ENCODE peak calls at places on chromosome 10, in four cellular contexts. D, I, A and P are unnamed samples.

GRCh38 chr10:104109908-104110662 is 11.9 kb upstream of the SFR1 start:
- DNase-seq in I (no peak), A (peak; percentile 71), D (no peak), P (no peak)

GRCh38 chr10:34742456-34742855 is 72.6 kb downstream of the PARD3 start:
- DNase-seq in A (no peak), D (no peak), I (no peak), P (no peak)

GRCh38 chr10:93580824-93581223 is 14.4 kb downstream of the FFAR4 start:
- DNase-seq in I (no peak), A (peak; percentile 16), D (no peak), P (no peak)

GRCh38 chr10:31554556-31554955 is 235.5 kb downstream of the ZEB1 start:
- DNase-seq in D (no peak), A (peak; percentile 81), I (no peak), P (no peak)

GRCh38 chr10:3685385-3685784 is 99.6 kb downstream of the KLF6 start:
- DNase-seq in D (no peak), I (no peak), A (no peak), P (no peak)

GRCh38 chr10:101961591-101962498 is 94.1 kb downstream of the ARMH3 start:
- DNase-seq in A (no peak), D (no peak), I (no peak), P (no peak)

GRCh38 chr10:51700228-51700835 is 937 bp upstream of the CSTF2T start:
- DNase-seq in A (peak; percentile 14), D (peak; percentile 6), I (peak; percentile 63), P (no peak)

GRCh38 chr10:74855439-74855838 is 29.0 kb downstream of the KAT6B start:
- DNase-seq in I (no peak), A (no peak), D (no peak), P (no peak)

GRCh38 chr10:178208-178607 is 43.0 kb downstream of the ZMYND11 start:
- DNase-seq in A (peak; percentile 61), D (no peak), I (no peak), P (peak; percentile 24)

GRCh38 chr10:117574546-117575146 is 32.1 kb downstream of the EMX2 start:
- DNase-seq in A (no peak), D (no peak), I (no peak), P (no peak)

GRCh38 chr10:78703581-78703980 is 365.2 kb upstream of the ZMIZ1 start:
- DNase-seq in A (no peak), D (no peak), I (no peak), P (no peak)

GRCh38 chr10:33675235-33675634 is 340.8 kb upstream of the NRP1 start:
- DNase-seq in I (no peak), A (peak; percentile 14), D (no peak), P (no peak)

GRCh38 chr10:85666987-85667386 is 699.6 kb downstream of the GRID1 start:
- DNase-seq in D (no peak), I (no peak), A (no peak), P (no peak)

GRCh38 chr10:130141460-130141859 is 5.3 kb downstream of the GLRX3 start:
- DNase-seq in D (no peak), A (no peak), I (no peak), P (no peak)

GRCh38 chr10:88032566-88032965 is 169.1 kb downstream of the PTEN start:
- DNase-seq in A (peak; percentile 65), I (no peak), D (no peak), P (no peak)

GRCh38 chr10:21261705-21262285 is 263.7 kb downstream of the SKIDA1 start:
- DNase-seq in I (no peak), D (no peak), A (peak; percentile 24), P (no peak)

GRCh38 chr10:126104767-126105166 is 208.4 kb downstream of the FANK1 start:
- DNase-seq in D (no peak), A (no peak), I (no peak), P (no peak)

GRCh38 chr10:86261470-86261869 is 105.1 kb downstream of the GRID1 start:
- DNase-seq in D (no peak), A (no peak), I (no peak), P (no peak)

GRCh38 chr10:120940299-120940900 is 89.2 kb downstream of the WDR11 start:
- DNase-seq in D (no peak), A (no peak), I (no peak), P (no peak)

GRCh38 chr10:1411451-1411850 is 325.9 kb downstream of the ADARB2 start:
- DNase-seq in I (no peak), A (no peak), D (no peak), P (no peak)

GRCh38 chr10:129969528-129970264 is 5.6 kb upstream of the EBF3 start:
- DNase-seq in I (no peak), D (peak; percentile 38), A (no peak), P (no peak)

GRCh38 chr10:132162590-132163277 is 24.0 kb upstream of the DPYSL4 start:
- DNase-seq in I (peak; percentile 22), A (no peak), D (no peak), P (no peak)

GRCh38 chr10:48255722-48256121 is 18.8 kb downstream of the FRMPD2 start:
- DNase-seq in D (no peak), A (no peak), I (no peak), P (no peak)

GRCh38 chr10:10609379-10609955 is 408.2 kb upstream of the CELF2 start:
- DNase-seq in I (no peak), D (no peak), A (no peak), P (no peak)

GRCh38 chr10:34651796-34652195 is 163.3 kb downstream of the PARD3 start:
- DNase-seq in D (no peak), A (no peak), I (no peak), P (no peak)

GRCh38 chr10:17980796-17981195 is 29.1 kb downstream of the SLC39A12 start:
- DNase-seq in I (no peak), A (no peak), D (no peak), P (no peak)

GRCh38 chr10:27541728-27542285 is 37.7 kb downstream of the RAB18 start:
- DNase-seq in A (no peak), D (no peak), I (no peak), P (no peak)

GRCh38 chr10:3293536-3294431 is 121.2 kb upstream of the PITRM1 start:
- DNase-seq in I (no peak), A (peak; percentile 41), D (no peak), P (no peak)

GRCh38 chr10:30529373-30529998 is 95.5 kb downstream of the MAP3K8 start:
- DNase-seq in D (peak; percentile 64), I (peak; percentile 8), A (no peak), P (peak; percentile 47)

GRCh38 chr10:70832852-70833542 is 17.2 kb downstream of the SGPL1 start:
- DNase-seq in A (peak; percentile 95), D (no peak), I (no peak), P (no peak)

GRCh38 chr10:126500866-126501265 is 112.6 kb upstream of the ADAM12 start:
- DNase-seq in I (no peak), D (no peak), A (peak; percentile 84), P (no peak)

GRCh38 chr10:62106929-62107519 is 161.6 kb downstream of the RTKN2 start:
- DNase-seq in A (no peak), D (no peak), I (no peak), P (no peak)

GRCh38 chr10:132522521-132523411 is 14.8 kb upstream of the INPP5A start:
- DNase-seq in I (no peak), D (peak; percentile 18), A (no peak), P (no peak)

GRCh38 chr10:76024460-76025123 is 593.2 kb downstream of the LRMDA start:
- DNase-seq in D (no peak), A (peak; percentile 81), I (no peak), P (no peak)

GRCh38 chr10:76025124-76025477 is 593.7 kb downstream of the LRMDA start:
- DNase-seq in I (no peak), D (no peak), A (no peak), P (no peak)

GRCh38 chr10:76026176-76026771 is 594.9 kb downstream of the LRMDA start:
- DNase-seq in D (no peak), A (no peak), I (no peak), P (no peak)

GRCh38 chr10:76029782-76030181 is 598.4 kb downstream of the LRMDA start:
- DNase-seq in D (no peak), I (no peak), A (no peak), P (no peak)

DNA sequence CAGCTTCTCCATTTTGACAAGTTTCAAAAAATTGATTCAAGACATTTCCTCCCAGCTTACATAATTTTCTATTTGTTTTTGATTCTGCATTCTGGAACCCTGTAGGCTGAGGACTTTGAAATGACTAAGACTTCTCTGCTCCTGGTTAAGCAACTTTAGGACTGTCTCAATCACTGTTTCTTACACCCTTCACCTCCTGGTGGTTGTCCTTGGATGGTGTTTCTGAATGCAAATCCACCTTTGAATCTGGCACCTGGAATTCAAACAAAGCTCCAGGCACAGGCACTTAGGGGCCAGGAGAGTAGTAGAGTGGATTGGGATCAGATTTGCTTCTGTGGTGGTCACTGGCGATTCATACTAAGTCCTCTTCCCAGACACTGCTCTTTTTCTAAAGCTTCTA is 595.5 kb downstream of the LRMDA start:
- DNase-seq in I (no peak), A (no peak), D (no peak), P (no peak)
- TF ChIP-seq CTCF in I (no peak), A (no peak), D (no peak), P (no peak)

DNA sequence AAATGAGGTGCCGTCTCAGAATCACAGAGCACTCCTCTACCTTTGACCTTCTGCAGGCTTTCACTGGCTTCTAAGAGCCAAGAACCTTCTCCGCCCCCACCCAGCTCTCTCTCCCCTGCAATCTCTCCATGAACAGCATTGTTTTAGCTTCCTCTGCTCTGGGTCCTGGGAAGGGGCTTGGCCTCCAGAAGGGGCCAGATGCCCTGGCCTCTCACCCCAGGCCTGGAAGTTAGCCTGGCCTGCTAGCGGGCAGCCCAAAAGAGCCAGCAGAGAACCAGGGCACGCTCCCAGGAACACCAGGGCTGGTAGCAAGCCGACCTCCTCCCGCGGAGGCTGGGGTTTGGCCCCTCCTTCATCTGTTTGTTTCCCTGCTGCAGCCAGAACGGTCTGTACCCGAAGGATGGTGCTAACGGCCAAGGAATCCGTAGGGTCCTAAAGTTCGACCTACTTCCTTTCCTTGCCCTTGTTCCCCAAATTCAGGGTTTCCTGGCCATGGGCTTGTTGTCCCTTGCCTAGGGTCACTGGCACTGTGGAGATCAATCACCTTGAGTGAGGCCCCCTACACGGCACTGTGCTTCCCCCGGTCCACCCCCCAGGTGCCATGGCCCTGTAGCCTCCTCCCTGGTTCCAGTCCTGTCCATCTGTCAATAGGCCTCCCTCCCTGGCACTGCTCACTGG is 18.7 kb upstream of the DDIT4 start:
- DNase-seq in A (peak; percentile 80), I (peak; percentile 94), D (no peak), P (peak; percentile 47)
- TF ChIP-seq CTCF in A (no peak), I (peak; percentile 11), D (no peak), P (no peak)

DNA sequence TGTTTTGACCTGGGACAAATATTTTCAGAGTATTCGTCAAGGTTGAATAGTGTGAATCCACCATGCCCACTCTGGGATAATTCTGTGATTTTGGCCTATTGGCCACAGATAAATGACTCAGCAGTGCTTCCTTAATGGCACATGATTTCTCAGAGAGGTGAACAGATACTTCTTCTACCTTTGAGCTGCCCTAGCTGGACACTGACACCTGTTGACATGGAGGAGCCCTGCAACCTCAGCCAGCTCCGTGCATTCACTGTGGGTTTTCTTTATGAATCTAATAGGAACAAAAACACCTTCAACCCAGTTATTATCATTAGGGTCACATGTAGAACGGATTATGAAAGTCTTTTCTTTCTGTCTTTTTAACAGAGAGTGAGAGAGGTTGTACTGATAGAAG is 41.0 kb upstream of the HPS1 start:
- DNase-seq in D (no peak), I (no peak), A (no peak), P (no peak)
- TF ChIP-seq CTCF in D (no peak), I (no peak), A (no peak), P (no peak)

DNA sequence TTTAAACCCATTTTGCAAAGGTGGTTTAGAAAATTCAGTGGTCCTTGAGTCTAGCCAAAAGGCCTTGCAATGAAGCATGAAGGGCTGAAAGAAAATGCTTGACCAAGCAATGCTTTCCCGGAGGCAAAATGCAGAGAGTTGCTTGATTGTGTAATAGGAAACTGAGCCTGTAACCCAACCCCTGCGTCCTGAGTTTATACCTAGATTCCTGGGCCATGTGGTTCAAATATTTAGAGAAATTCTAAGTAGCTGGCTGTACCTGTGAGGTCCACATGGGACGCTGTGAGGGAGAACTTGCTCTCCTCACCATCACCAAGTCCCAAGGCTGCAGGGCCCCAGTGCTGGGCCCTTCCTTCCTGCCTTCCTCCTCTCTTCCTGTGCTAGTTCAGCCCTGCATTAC is 45.7 kb downstream of the CXCL12 start:
- DNase-seq in D (no peak), I (no peak), A (no peak), P (no peak)
- TF ChIP-seq CTCF in D (no peak), I (no peak), A (no peak), P (no peak)